ENCODE peak calls at places on chromosomes 11 and 22, in six cellular contexts. One of them, this sample, is unnamed.
A peak's percentile ranks its signal among the peaks of the same experiment; 100 is the strongest.

GRCh38 chr11:94885581-94885980 is 87.8 kb downstream of the CWC15 start:
- DNase-seq in HCT116: no peak
- DNase-seq in fibroblast of lung: peak; percentile 19
- DNase-seq in osteoblast: no peak
- DNase-seq in AG04450: no peak
- DNase-seq in transverse colon: no peak
- DNase-seq in this sample: no peak

GRCh38 chr11:69538840-69539239 is 57.4 kb downstream of the LINC01488 start:
- DNase-seq in HCT116: no peak
- DNase-seq in osteoblast: no peak
- DNase-seq in transverse colon: no peak
- DNase-seq in AG04450: no peak
- DNase-seq in fibroblast of lung: no peak
- DNase-seq in this sample: no peak

GRCh38 chr11:117654856-117655255 is 142.2 kb downstream of the DSCAML1 start:
- DNase-seq in fibroblast of lung: no peak
- DNase-seq in AG04450: no peak
- DNase-seq in HCT116: no peak
- DNase-seq in osteoblast: no peak
- DNase-seq in transverse colon: no peak
- DNase-seq in this sample: no peak

GRCh38 chr11:102279641-102280170 is 37.6 kb upstream of the BIRC3 start:
- DNase-seq in osteoblast: peak; percentile 37
- DNase-seq in fibroblast of lung: peak; percentile 62
- DNase-seq in HCT116: no peak
- DNase-seq in transverse colon: peak; percentile 39
- DNase-seq in AG04450: peak; percentile 34
- DNase-seq in this sample: no peak

GRCh38 chr22:39665229-39665628 is 94.7 kb downstream of the CACNA1I start:
- DNase-seq in osteoblast: no peak
- DNase-seq in AG04450: no peak
- DNase-seq in transverse colon: no peak
- DNase-seq in HCT116: no peak
- DNase-seq in fibroblast of lung: no peak
- DNase-seq in this sample: no peak

GRCh38 chr11:128512478-128513127 is 74.8 kb downstream of the ETS1 start:
- DNase-seq in osteoblast: no peak
- DNase-seq in transverse colon: no peak
- DNase-seq in AG04450: no peak
- DNase-seq in fibroblast of lung: no peak
- DNase-seq in HCT116: no peak
- DNase-seq in this sample: no peak

GRCh38 chr22:42743501-42743991 is 22.9 kb upstream of the A4GALT start:
- DNase-seq in osteoblast: peak; percentile 99
- DNase-seq in transverse colon: peak; percentile 58
- DNase-seq in fibroblast of lung: no peak
- DNase-seq in AG04450: no peak
- DNase-seq in HCT116: no peak
- DNase-seq in this sample: peak; percentile 65

GRCh38 chr22:37279469-37279868 is 2.8 kb upstream of the CYTH4 start:
- DNase-seq in AG04450: no peak
- DNase-seq in transverse colon: no peak
- DNase-seq in HCT116: no peak
- DNase-seq in osteoblast: peak; percentile 68
- DNase-seq in fibroblast of lung: peak; percentile 81
- DNase-seq in this sample: no peak

GRCh38 chr22:37119872-37120271 is 10.4 kb upstream of the TMPRSS6 start:
- DNase-seq in HCT116: no peak
- DNase-seq in transverse colon: no peak
- DNase-seq in AG04450: no peak
- DNase-seq in osteoblast: no peak
- DNase-seq in fibroblast of lung: no peak
- DNase-seq in this sample: no peak

GRCh38 chr22:42184852-42185251 is 54.2 kb upstream of the CYP2D6 start:
- DNase-seq in HCT116: no peak
- DNase-seq in osteoblast: no peak
- DNase-seq in AG04450: no peak
- DNase-seq in transverse colon: no peak
- DNase-seq in fibroblast of lung: no peak
- DNase-seq in this sample: no peak

GRCh38 chr11:65087216-65087615 is 3.2 kb downstream of the ZFPL1 start:
- DNase-seq in AG04450: no peak
- DNase-seq in HCT116: no peak
- DNase-seq in transverse colon: no peak
- DNase-seq in fibroblast of lung: no peak
- DNase-seq in osteoblast: peak; percentile 29
- DNase-seq in this sample: no peak

GRCh38 chr11:65086809-65087208 is 2.8 kb downstream of the ZFPL1 start:
- DNase-seq in HCT116: no peak
- DNase-seq in osteoblast: no peak
- DNase-seq in fibroblast of lung: no peak
- DNase-seq in transverse colon: no peak
- DNase-seq in AG04450: no peak
- DNase-seq in this sample: no peak

GRCh38 chr11:65090628-65091027 is 5.4 kb upstream of the VPS51 start:
- DNase-seq in HCT116: no peak
- DNase-seq in osteoblast: peak; percentile 30
- DNase-seq in fibroblast of lung: no peak
- DNase-seq in AG04450: no peak
- DNase-seq in transverse colon: no peak
- DNase-seq in this sample: no peak

GRCh38 chr11:65087827-65088226 is 3.8 kb downstream of the ZFPL1 start:
- DNase-seq in osteoblast: no peak
- DNase-seq in fibroblast of lung: no peak
- DNase-seq in HCT116: no peak
- DNase-seq in transverse colon: no peak
- DNase-seq in AG04450: no peak
- DNase-seq in this sample: no peak

GRCh38 chr11:65089621-65090020 is 5.6 kb downstream of the ZFPL1 start:
- DNase-seq in fibroblast of lung: no peak
- DNase-seq in HCT116: no peak
- DNase-seq in transverse colon: no peak
- DNase-seq in AG04450: no peak
- DNase-seq in osteoblast: peak; percentile 10
- DNase-seq in this sample: no peak
- H3K27ac ChIP-seq in fibroblast of lung: no peak overlapping the region
- H3K27ac ChIP-seq in HCT116: no peak overlapping the region
- H3K27ac ChIP-seq in transverse colon: no peak overlapping the region
- H3K27ac ChIP-seq in AG04450: no peak overlapping the region
- H3K27ac ChIP-seq in osteoblast: no peak overlapping the region
- H3K27ac ChIP-seq in this sample: no peak overlapping the region

DNA sequence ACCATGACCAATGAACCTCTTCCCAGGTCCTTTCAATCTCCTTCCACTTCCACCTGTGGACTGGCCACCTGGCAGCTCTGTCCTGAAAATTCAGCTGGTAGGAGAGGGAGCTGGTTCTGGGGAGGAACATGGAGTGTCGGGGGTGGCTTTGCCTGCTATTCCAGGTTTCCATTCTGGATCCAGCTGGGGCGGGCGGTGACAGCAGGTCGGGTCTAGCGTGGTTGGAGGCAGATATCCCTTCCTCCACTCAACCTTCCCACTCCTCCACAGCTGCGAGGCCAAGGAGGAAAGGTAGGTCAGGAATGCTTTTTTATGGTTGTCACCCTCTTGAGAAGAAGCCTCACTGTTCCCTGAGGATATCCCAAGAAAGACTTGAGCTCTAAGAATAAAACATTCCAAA is 3.3 kb downstream of the NRGN start:
- DNase-seq in osteoblast: no peak
- DNase-seq in HCT116: no peak
- DNase-seq in fibroblast of lung: no peak
- DNase-seq in AG04450: no peak
- DNase-seq in transverse colon: no peak
- DNase-seq in this sample: no peak
- H3K27me3 ChIP-seq in osteoblast: peaks cover 79% of the 10 kb centered on the region
- H3K27me3 ChIP-seq in HCT116: no peaks in the 10 kb centered on the region
- H3K27me3 ChIP-seq in fibroblast of lung: no peaks in the 10 kb centered on the region
- H3K27me3 ChIP-seq in AG04450: no peaks in the 10 kb centered on the region
- H3K27me3 ChIP-seq in transverse colon: peaks cover 87% of the 10 kb centered on the region
- H3K27me3 ChIP-seq in this sample: no peaks in the 10 kb centered on the region

DNA sequence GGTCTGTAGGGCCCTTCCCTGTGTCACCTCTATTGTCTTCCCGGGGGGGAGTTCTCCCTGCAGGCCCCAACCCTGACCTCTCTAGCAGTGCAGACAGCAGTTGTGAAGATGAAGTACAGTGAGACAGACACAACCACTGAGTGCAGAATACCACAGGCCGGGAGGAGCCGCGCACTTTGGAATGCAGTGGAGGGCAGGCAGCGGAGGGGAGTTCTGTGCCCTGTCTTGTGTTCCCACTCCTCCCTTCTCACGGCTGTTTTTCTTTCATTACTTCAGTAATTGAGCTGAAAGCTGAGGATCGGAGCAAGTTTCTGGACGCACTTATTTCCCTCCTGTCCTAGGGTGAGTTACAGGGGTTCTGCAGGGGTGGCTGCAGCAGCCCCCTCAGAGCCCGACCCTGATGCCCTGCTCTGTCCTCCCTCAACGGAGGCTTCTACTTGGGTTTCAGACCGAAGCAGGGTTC is 5.6 kb downstream of the CLDN5 start:
- DNase-seq in HCT116: no peak
- DNase-seq in fibroblast of lung: no peak
- DNase-seq in osteoblast: peak; percentile 21
- DNase-seq in transverse colon: no peak
- DNase-seq in AG04450: no peak
- DNase-seq in this sample: no peak
- H3K27ac ChIP-seq in HCT116: no peak overlapping the region
- H3K27ac ChIP-seq in fibroblast of lung: no peak overlapping the region
- H3K27ac ChIP-seq in osteoblast: no peak overlapping the region
- H3K27ac ChIP-seq in transverse colon: no peak overlapping the region
- H3K27ac ChIP-seq in AG04450: no peak overlapping the region
- H3K27ac ChIP-seq in this sample: no peak overlapping the region

DNA sequence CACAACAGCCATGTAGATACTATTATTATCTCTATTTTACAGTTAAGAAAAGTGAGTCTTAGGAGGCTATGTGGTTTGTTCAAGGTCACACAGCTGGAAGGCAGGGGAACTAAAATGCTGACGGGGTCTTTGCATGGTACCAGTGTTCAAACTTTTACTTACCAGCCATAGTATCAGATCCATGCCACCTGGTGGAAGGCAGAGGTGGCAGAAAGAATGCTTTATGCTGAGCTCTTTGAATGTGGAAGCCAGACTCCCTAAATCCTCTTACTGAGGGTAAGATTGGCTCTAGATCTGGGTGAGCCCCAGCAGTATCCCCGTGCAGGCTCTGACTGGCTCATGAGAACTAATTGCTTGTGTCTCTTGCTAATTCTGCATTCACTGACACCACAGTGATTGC is 54.3 kb upstream of the NAV2 start:
- DNase-seq in osteoblast: no peak
- DNase-seq in fibroblast of lung: no peak
- DNase-seq in AG04450: no peak
- DNase-seq in HCT116: no peak
- DNase-seq in transverse colon: no peak
- DNase-seq in this sample: no peak
- H3K27me3 ChIP-seq in osteoblast: no peaks in the 10 kb centered on the region
- H3K27me3 ChIP-seq in fibroblast of lung: no peaks in the 10 kb centered on the region
- H3K27me3 ChIP-seq in AG04450: no peaks in the 10 kb centered on the region
- H3K27me3 ChIP-seq in HCT116: no peaks in the 10 kb centered on the region
- H3K27me3 ChIP-seq in transverse colon: no peaks in the 10 kb centered on the region
- H3K27me3 ChIP-seq in this sample: no peaks in the 10 kb centered on the region

GRCh38 chr22:44359496-44360110 is 46.9 kb upstream of the SHISAL1 start:
- DNase-seq in transverse colon: no peak
- DNase-seq in AG04450: no peak
- DNase-seq in osteoblast: peak; percentile 69
- DNase-seq in HCT116: no peak
- DNase-seq in fibroblast of lung: no peak
- DNase-seq in this sample: no peak

GRCh38 chr22:44361391-44362126 is 48.8 kb upstream of the SHISAL1 start:
- DNase-seq in fibroblast of lung: no peak
- DNase-seq in osteoblast: peak; percentile 83
- DNase-seq in HCT116: no peak
- DNase-seq in transverse colon: no peak
- DNase-seq in AG04450: no peak
- DNase-seq in this sample: no peak

GRCh38 chr22:44358723-44359440 is 46.1 kb upstream of the SHISAL1 start:
- DNase-seq in fibroblast of lung: no peak
- DNase-seq in AG04450: no peak
- DNase-seq in transverse colon: no peak
- DNase-seq in HCT116: no peak
- DNase-seq in osteoblast: peak; percentile 54
- DNase-seq in this sample: no peak

GRCh38 chr22:44360686-44361381 is 48.1 kb upstream of the SHISAL1 start:
- DNase-seq in transverse colon: peak; percentile 17
- DNase-seq in AG04450: peak; percentile 45
- DNase-seq in HCT116: no peak
- DNase-seq in fibroblast of lung: peak; percentile 93
- DNase-seq in osteoblast: peak; percentile 97
- DNase-seq in this sample: peak; percentile 53

DNA sequence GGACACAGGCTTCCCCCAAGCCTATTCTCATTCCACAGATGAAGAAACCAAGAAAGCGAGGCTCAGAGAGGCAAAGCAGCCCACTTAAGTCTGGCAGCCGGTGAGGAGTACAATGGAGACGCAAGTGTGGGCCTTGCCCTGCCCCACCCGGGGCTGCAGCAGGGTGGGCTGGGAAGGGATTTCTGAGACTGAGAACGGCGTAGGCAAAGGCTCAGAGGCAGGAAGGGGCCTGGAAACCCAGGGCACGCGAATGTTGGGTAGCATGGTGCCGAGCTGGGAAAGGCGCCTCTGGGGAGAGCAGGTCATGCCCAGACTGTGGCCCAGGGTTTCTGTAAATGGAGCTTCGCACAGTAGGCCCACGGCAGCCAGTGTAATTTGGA is 47.5 kb upstream of the SHISAL1 start:
- DNase-seq in fibroblast of lung: no peak
- DNase-seq in HCT116: no peak
- DNase-seq in osteoblast: peak; percentile 72
- DNase-seq in AG04450: no peak
- DNase-seq in transverse colon: no peak
- DNase-seq in this sample: no peak
- H3K27ac ChIP-seq in fibroblast of lung: peak overlapping the region; percentile 81
- H3K27ac ChIP-seq in HCT116: no peak overlapping the region
- H3K27ac ChIP-seq in osteoblast: peak overlapping the region; percentile 91
- H3K27ac ChIP-seq in AG04450: peak overlapping the region; percentile 62
- H3K27ac ChIP-seq in transverse colon: peak overlapping the region; percentile 89
- H3K27ac ChIP-seq in this sample: peak overlapping the region; percentile 85

GRCh38 chr11:131530411-131530810 is 160.0 kb downstream of the NTM start:
- DNase-seq in HCT116: no peak
- DNase-seq in osteoblast: no peak
- DNase-seq in fibroblast of lung: no peak
- DNase-seq in transverse colon: no peak
- DNase-seq in AG04450: no peak
- DNase-seq in this sample: no peak
- H3K27me3 ChIP-seq in HCT116: no peaks in the 10 kb centered on the region
- H3K27me3 ChIP-seq in osteoblast: peaks cover 3% of the 10 kb centered on the region
- H3K27me3 ChIP-seq in fibroblast of lung: no peaks in the 10 kb centered on the region
- H3K27me3 ChIP-seq in transverse colon: no peaks in the 10 kb centered on the region
- H3K27me3 ChIP-seq in AG04450: no peaks in the 10 kb centered on the region
- H3K27me3 ChIP-seq in this sample: no peaks in the 10 kb centered on the region

This sample was measured in thoracic aorta.